ENCODE peak calls at places on chromosomes 4 and X, in five cellular contexts. N is Jurkat, Clone E6-1; I is AG04449; R is mammary epithelial cell; S is H7. X is an unnamed sample.

GRCh38 chrX:41334866-41335589 is 1.1 kb downstream of the DDX3X start:
- DNase-seq in N (no peak), I (no peak), R (peak; percentile 60), S (no peak), X (peak; percentile 59)

GRCh38 chrX:12936947-12937346 is 30.5 kb downstream of the TLR8 start:
- DNase-seq in N (no peak), I (no peak), R (no peak), S (no peak), X (no peak)

GRCh38 chr4:32215277-32215676 is 1495.1 kb downstream of the PCDH7 start:
- DNase-seq in N (no peak), I (no peak), R (no peak), S (no peak), X (no peak)

GRCh38 chr4:41413670-41414069 is 124.3 kb upstream of the LIMCH1 start:
- DNase-seq in N (no peak), I (no peak), R (peak; percentile 6), S (no peak), X (no peak)

GRCh38 chrX:10519761-10520160 is 100.6 kb downstream of the MID1 start:
- DNase-seq in N (no peak), I (no peak), R (no peak), S (no peak), X (no peak)

GRCh38 chr4:74944354-74944793 is 11.5 kb downstream of the PARM1 start:
- DNase-seq in N (no peak), I (no peak), R (no peak), S (no peak), X (no peak)

GRCh38 chrX:10025742-10026493 is 58.8 kb downstream of the CLDN34 start:
- DNase-seq in N (no peak), I (no peak), R (no peak), S (no peak), X (no peak)

GRCh38 chrX:108397627-108398392 is 40.4 kb downstream of the COL4A6 start:
- DNase-seq in N (no peak), I (no peak), R (peak; percentile 86), S (no peak), X (no peak)

GRCh38 chr4:74675673-74676279 is 118.5 kb downstream of the BTC start:
- DNase-seq in N (peak; percentile 25), I (peak; percentile 16), R (peak; percentile 60), S (peak; percentile 16), X (peak; percentile 14)

GRCh38 chr4:81214518-81215218 is 354 bp downstream of the PRKG2 start:
- DNase-seq in N (no peak), I (no peak), R (peak; percentile 41), S (peak; percentile 74), X (peak; percentile 13)

GRCh38 chr4:165207016-165207430 is 338 bp upstream of the KLHL2 start:
- DNase-seq in N (no peak), I (no peak), R (peak; percentile 53), S (peak; percentile 47), X (peak; percentile 9)

GRCh38 chr4:3524349-3524748 is 7.9 kb downstream of the LRPAP1 start:
- DNase-seq in N (no peak), I (no peak), R (no peak), S (no peak), X (no peak)
- H3K4me3 ChIP-seq in N (no peak overlapping the region), I (no peak overlapping the region), R (no peak overlapping the region), S (no peak overlapping the region), X (no peak overlapping the region)

GRCh38 chr4:138241281-138242075 is 671 bp downstream of the SLC7A11 start:
- DNase-seq in N (no peak), I (no peak), R (no peak), S (no peak), X (no peak)
- H3K4me3 ChIP-seq in N (peak overlapping the region; percentile 50), I (peak overlapping the region; percentile 71), R (peak overlapping the region; percentile 71), S (peak overlapping the region; percentile 72), X (no peak overlapping the region)

GRCh38 chrX:11754958-11755645 is 2.9 kb upstream of the MSL3 start:
- DNase-seq in N (no peak), I (no peak), R (no peak), S (no peak), X (no peak)

GRCh38 chrX:11757729-11758399 is at the start of gene MSL3:
- DNase-seq in N (peak; percentile 6), I (no peak), R (peak; percentile 36), S (peak; percentile 94), X (peak; percentile 67)

GRCh38 chrX:11757397-11757728 is 674 bp upstream of the MSL3 start:
- DNase-seq in N (no peak), I (no peak), R (no peak), S (no peak), X (no peak)

GRCh38 chrX:11755724-11756123 is 2.3 kb upstream of the MSL3 start:
- DNase-seq in N (no peak), I (no peak), R (no peak), S (no peak), X (no peak)

GRCh38 chrX:11756354-11757318 is 1.4 kb upstream of the MSL3 start:
- DNase-seq in N (no peak), I (no peak), R (no peak), S (no peak), X (no peak)
- H3K4me3 ChIP-seq in N (no peak overlapping the region), I (no peak overlapping the region), R (no peak overlapping the region), S (peak overlapping the region; percentile 67), X (peak overlapping the region; percentile 77)

DNA sequence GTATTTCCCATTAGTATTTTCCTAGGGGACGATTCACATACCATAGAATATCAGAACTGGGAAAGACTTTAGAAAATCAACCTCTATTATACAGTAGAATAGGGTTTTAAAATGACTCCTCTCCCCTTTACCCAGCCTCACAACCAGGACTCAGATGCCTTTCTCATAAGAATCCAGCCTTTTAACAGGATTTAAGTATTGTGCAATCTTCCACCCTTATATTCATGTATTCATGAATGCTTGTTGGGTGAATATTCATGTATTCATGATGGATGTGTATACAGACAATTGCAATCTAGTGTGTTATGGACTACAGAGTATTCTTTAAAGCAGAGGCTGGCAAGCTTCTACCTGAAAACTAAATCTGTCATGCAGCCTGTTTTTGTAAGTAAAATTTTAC is 664.1 kb upstream of the CPEB2 start:
- DNase-seq in N (no peak), I (no peak), R (no peak), S (no peak), X (no peak)
- H3K4me3 ChIP-seq in N (no peak overlapping the region), I (no peak overlapping the region), R (no peak overlapping the region), S (no peak overlapping the region), X (no peak overlapping the region)

GRCh38 chr4:184097240-184097619 is 120.4 kb downstream of the ENPP6 start:
- DNase-seq in N (no peak), I (no peak), R (peak; percentile 25), S (peak; percentile 89), X (peak; percentile 50)
- H3K4me3 ChIP-seq in N (no peak overlapping the region), I (no peak overlapping the region), R (peak overlapping the region; percentile 30), S (no peak overlapping the region), X (peak overlapping the region; percentile 39)

GRCh38 chrX:114465689-114466088 is 118.2 kb upstream of the HTR2C start:
- DNase-seq in N (no peak), I (no peak), R (no peak), S (no peak), X (no peak)

DNA sequence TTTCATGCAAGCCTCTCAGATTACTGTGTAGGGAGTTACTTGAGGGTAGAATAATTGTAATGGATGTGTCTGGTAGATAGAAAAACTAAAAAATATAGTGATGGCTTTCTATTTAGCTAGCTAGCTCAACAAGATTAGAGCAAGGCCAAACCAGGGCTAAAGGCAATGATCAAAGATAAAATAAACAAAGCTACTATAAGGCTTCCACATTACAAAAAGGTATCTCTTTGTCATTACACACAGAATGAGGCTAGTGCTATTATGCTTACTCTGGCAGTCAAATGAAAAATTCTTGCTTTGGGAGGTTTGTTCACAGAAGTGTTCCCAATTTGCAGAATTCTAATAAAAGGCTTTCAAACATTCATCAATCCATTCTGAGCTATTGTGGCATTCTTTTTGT is 121.6 kb upstream of the HTR2C start:
- DNase-seq in N (no peak), I (no peak), R (no peak), S (no peak), X (no peak)
- H3K4me3 ChIP-seq in N (no peak overlapping the region), I (no peak overlapping the region), R (no peak overlapping the region), S (no peak overlapping the region), X (no peak overlapping the region)

X was measured in heart right ventricle.